ENCODE peak calls at places on chromosomes 7 and 10, in four cellular contexts. C is GM12878, D is H1, G is K562. B is an unnamed sample.

GRCh38 chr7:116522247-116522646 is 2.6 kb upstream of the CAV1 start:
- DNase-seq in C (no peak), D (no peak), G (no peak), B (peak; percentile 69)

GRCh38 chr7:2523941-2524807 is 4.6 kb downstream of the LFNG start:
- DNase-seq in G (peak; percentile 61), C (no peak), D (no peak), B (peak; percentile 84)

GRCh38 chr10:72948762-72949161 is 5.8 kb downstream of the PLA2G12B start:
- DNase-seq in D (no peak), G (no peak), C (no peak), B (no peak)

GRCh38 chr7:24821045-24821853 is 64.0 kb upstream of the GSDME start:
- DNase-seq in G (peak; percentile 74), D (no peak), C (peak; percentile 88), B (peak; percentile 95)

GRCh38 chr7:13050703-13051102 is 363.3 kb downstream of the ARL4A start:
- DNase-seq in C (no peak), D (no peak), G (no peak), B (no peak)

GRCh38 chr10:44186821-44187220 is 198.1 kb downstream of the CXCL12 start:
- DNase-seq in C (no peak), G (no peak), D (no peak), B (no peak)

GRCh38 chr7:147999962-148000361 is 590.6 kb upstream of the C7orf33 start:
- DNase-seq in D (peak; percentile 57), C (no peak), G (no peak), B (no peak)

GRCh38 chr7:29811597-29811996 is 5.3 kb downstream of the WIPF3 start:
- DNase-seq in D (no peak), G (no peak), C (no peak), B (no peak)

GRCh38 chr10:6299234-6299633 is 96.5 kb downstream of the PFKFB3 start:
- DNase-seq in C (no peak), G (peak; percentile 18), D (no peak), B (peak; percentile 91)

GRCh38 chr7:44973610-44974401 is 5.0 kb downstream of the MYO1G start:
- DNase-seq in G (peak; percentile 73), C (no peak), D (no peak), B (no peak)

GRCh38 chr7:99083068-99083651 is 60.7 kb downstream of the SMURF1 start:
- DNase-seq in G (no peak), C (no peak), D (no peak), B (no peak)

GRCh38 chr10:34528320-34528719 is 286.8 kb downstream of the PARD3 start:
- DNase-seq in C (no peak), G (no peak), D (peak; percentile 65), B (peak; percentile 92)

GRCh38 chr10:9302142-9302746 is 1247.8 kb downstream of the GATA3 start:
- DNase-seq in C (no peak), G (peak; percentile 50), D (no peak), B (peak; percentile 23)

GRCh38 chr7:108442039-108442568 is 14.1 kb downstream of the NRCAM start:
- DNase-seq in C (no peak), G (no peak), D (no peak), B (peak; percentile 7)

GRCh38 chr7:139914861-139915300 is 85.8 kb downstream of the TBXAS1 start:
- DNase-seq in C (no peak), D (no peak), G (no peak), B (no peak)

GRCh38 chr10:97179731-97180366 is 5.9 kb downstream of the SLIT1 start:
- DNase-seq in D (peak; percentile 31), C (no peak), G (peak; percentile 21), B (no peak)

GRCh38 chr10:86666538-86666937 is 1.8 kb upstream of the LDB3 start:
- DNase-seq in G (no peak), D (no peak), C (no peak), B (no peak)

GRCh38 chr7:131034166-131034881 is 293.4 kb upstream of the MKLN1 start:
- DNase-seq in D (no peak), G (no peak), C (no peak), B (no peak)

GRCh38 chr10:90319188-90319914 is 538.5 kb downstream of the HTR7 start:
- DNase-seq in C (peak; percentile 48), D (peak; percentile 62), G (no peak), B (peak; percentile 96)

GRCh38 chr10:103451091-103451801 is 924 bp downstream of the CALHM2 start:
- DNase-seq in G (peak; percentile 40), C (no peak), D (no peak), B (peak; percentile 73)

GRCh38 chr7:129037585-129037984 is 17.3 kb downstream of the TNPO3 start:
- DNase-seq in G (no peak), C (no peak), D (no peak), B (no peak)

GRCh38 chr7:100886142-100886935 is 3.2 kb downstream of the UFSP1 start:
- DNase-seq in C (no peak), D (no peak), G (peak; percentile 15), B (no peak)

GRCh38 chr7:1901431-1902210 is 231.5 kb downstream of the ELFN1 start:
- DNase-seq in D (no peak), C (no peak), G (no peak), B (no peak)

GRCh38 chr7:50826371-50827172 is 43.9 kb upstream of the GRB10 start:
- DNase-seq in C (no peak), D (no peak), G (no peak), B (peak; percentile 55)

GRCh38 chr7:140261522-140261921 is 84.7 kb upstream of the KDM7A start:
- DNase-seq in D (no peak), G (no peak), C (no peak), B (no peak)

GRCh38 chr10:25068152-25069058 is 52.0 kb downstream of the THNSL1 start:
- DNase-seq in C (no peak), D (peak; percentile 44), G (no peak), B (no peak)

GRCh38 chr10:108544500-108545120 is 1378.7 kb downstream of the XPNPEP1 start:
- DNase-seq in G (peak; percentile 4), C (no peak), D (peak; percentile 23), B (no peak)

GRCh38 chr10:5873515-5873995 is 16.1 kb downstream of the ANKRD16 start:
- DNase-seq in C (peak; percentile 59), D (no peak), G (peak; percentile 72), B (peak; percentile 36)

GRCh38 chr7:144835166-144835611 is 664 bp downstream of the TPK1 start:
- DNase-seq in G (peak; percentile 43), D (no peak), C (peak; percentile 21), B (no peak)

GRCh38 chr10:1571587-1572237 is 165.6 kb downstream of the ADARB2 start:
- DNase-seq in D (no peak), C (no peak), G (no peak), B (no peak)

GRCh38 chr7:41107330-41107937 is 595.5 kb downstream of the INHBA start:
- DNase-seq in C (no peak), D (no peak), G (no peak), B (peak; percentile 50)

GRCh38 chr7:134856141-134856540 is 76.7 kb downstream of the CALD1 start:
- DNase-seq in C (no peak), G (no peak), D (no peak), B (no peak)

GRCh38 chr10:13990392-13990805 is 340.3 kb downstream of the FRMD4A start:
- DNase-seq in D (no peak), G (no peak), C (no peak), B (no peak)

GRCh38 chr7:118183254-118183585 is 744 bp upstream of the LSM8 start:
- DNase-seq in C (no peak), G (no peak), D (no peak), B (no peak)

GRCh38 chr7:22853674-22854157 is 31.1 kb upstream of the TOMM7 start:
- DNase-seq in D (no peak), C (no peak), G (no peak), B (peak; percentile 54)

GRCh38 chr7:96088579-96088978 is 233.3 kb downstream of the SLC25A13 start:
- DNase-seq in G (no peak), C (no peak), D (no peak), B (no peak)

GRCh38 chr10:13853854-13854253 is 267.1 kb downstream of the PRPF18 start:
- DNase-seq in C (no peak), G (no peak), D (no peak), B (no peak)

GRCh38 chr10:5611899-5612680 is 54.3 kb downstream of the ASB13 start:
- DNase-seq in G (no peak), D (no peak), C (no peak), B (no peak)

GRCh38 chr7:1785839-1786238 is 115.8 kb downstream of the ELFN1 start:
- DNase-seq in C (no peak), D (no peak), G (peak; percentile 4), B (no peak)

GRCh38 chr10:132684164-132684891 is 101.6 kb downstream of the NKX6-2 start:
- DNase-seq in D (no peak), C (peak; percentile 30), G (no peak), B (no peak)
- TF ChIP-seq EGR1 in D (no peak), C (no peak), G (no peak), B (no peak)

DNA sequence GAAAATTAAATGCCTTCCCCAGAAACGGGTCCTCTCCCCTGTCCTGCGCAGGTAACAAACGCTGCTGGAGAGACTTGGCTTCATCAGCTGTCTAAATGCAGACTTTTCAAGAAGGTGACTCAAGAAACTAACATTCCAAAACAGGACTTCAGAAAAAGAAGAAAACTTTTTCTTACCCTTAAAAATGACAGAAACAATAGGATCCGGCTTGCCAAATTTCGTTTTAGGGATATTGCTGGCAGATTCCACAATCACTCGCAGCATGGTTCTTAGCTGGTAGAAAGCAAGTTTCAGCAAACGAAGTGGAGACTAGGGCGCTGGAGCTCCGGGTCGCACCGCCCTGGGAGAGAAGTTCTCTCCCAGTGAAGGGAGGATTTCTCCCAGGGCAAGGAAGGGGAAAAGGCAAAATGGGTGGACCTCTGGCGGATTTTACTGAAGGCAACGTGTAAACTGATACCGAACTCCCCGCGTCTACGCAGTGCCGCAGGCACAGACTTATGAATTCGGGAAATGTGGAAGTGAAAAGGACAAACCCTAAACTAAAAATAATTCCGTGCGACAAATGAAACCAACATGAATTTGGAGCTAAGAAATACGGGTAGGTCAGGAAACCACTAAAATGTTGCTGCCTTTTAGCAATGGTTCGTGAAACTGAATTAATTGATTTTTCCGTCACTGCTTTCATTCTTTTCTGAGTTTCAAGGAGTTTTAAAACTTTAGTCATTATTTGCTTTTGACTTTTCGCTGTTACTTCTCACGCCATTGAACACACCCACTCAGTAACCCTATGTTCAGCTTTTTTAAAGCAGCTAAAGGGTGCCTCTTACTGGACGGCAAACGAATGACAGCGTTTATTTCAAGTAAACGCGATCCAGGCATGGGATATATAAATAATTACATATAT is at the start of gene MYOF:
- DNase-seq in G (peak; percentile 49), C (peak; percentile 50), D (no peak), B (peak; percentile 78)
- TF ChIP-seq EGR1 in G (peak; percentile 47), C (peak; percentile 37), D (no peak), B (no peak)

DNA sequence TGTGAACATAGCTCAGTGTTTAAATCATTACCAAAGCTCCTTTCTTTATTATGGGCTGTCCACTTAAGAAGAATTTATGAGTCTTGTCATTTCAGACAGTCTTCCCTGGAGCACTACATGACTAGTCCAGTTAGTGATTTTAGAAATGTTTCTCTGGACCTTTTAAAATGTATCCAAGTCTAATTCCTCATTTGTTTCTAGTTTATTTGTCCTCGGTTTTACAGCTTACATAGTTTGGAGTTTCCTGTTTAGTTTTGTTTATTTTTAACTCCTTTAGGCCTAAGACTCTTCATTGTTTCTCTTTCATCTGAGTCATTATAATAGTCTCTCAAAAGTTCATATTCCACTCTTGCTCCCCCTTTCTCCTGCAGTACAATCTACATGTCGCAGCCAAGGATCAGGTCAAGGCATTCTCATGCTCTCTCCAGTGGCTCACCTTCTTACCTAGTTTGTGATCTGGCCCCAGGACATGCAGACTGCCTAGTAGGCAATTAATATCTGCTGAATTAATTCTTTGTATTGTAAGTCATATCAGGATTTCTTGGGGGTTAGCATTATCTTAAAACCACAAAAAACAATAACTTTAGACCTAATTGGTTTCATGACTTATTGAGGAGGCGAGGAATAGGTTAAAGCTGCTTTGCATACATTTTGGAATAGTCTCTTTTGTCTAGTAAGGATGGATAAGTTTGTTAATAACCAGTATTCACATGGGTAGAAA is 93.8 kb downstream of the MAPK8 start:
- DNase-seq in D (no peak), G (no peak), C (no peak), B (no peak)
- TF ChIP-seq EGR1 in D (no peak), G (no peak), C (no peak), B (no peak)

GRCh38 chr7:43869898-43870240 is 552 bp upstream of the MRPS24 start:
- DNase-seq in C (no peak), G (no peak), D (no peak), B (no peak)
- TF ChIP-seq EGR1 in C (no peak), G (no peak), D (no peak), B (no peak)